ENCODE peak calls at places on chromosomes 6 and 20, in nine cellular contexts. One of them, this sample, is unnamed.

GRCh38 chr6:144585217-144585814 is 300.2 kb downstream of the UTRN start:
- DNase-seq in breast epithelium: no peak
- DNase-seq in body of pancreas: peak; percentile 22
- DNase-seq in suprapubic skin: no peak
- DNase-seq in stomach: no peak
- DNase-seq in esophagus squamous epithelium: no peak
- DNase-seq in Peyer's patch: no peak
- DNase-seq in heart left ventricle: no peak
- DNase-seq in right lobe of liver: no peak
- DNase-seq in this sample: no peak

GRCh38 chr20:16692442-16692841 is 37.4 kb upstream of the SNRPB2 start:
- DNase-seq in body of pancreas: no peak
- DNase-seq in Peyer's patch: no peak
- DNase-seq in esophagus squamous epithelium: no peak
- DNase-seq in breast epithelium: no peak
- DNase-seq in stomach: no peak
- DNase-seq in heart left ventricle: no peak
- DNase-seq in right lobe of liver: no peak
- DNase-seq in suprapubic skin: no peak
- DNase-seq in this sample: no peak

GRCh38 chr6:128631031-128631430 is 110.6 kb upstream of the PTPRK start:
- DNase-seq in Peyer's patch: no peak
- DNase-seq in esophagus squamous epithelium: no peak
- DNase-seq in right lobe of liver: no peak
- DNase-seq in body of pancreas: no peak
- DNase-seq in heart left ventricle: no peak
- DNase-seq in stomach: no peak
- DNase-seq in breast epithelium: no peak
- DNase-seq in suprapubic skin: no peak
- DNase-seq in this sample: no peak

GRCh38 chr20:316316-317068 is 8.9 kb upstream of the SOX12 start:
- DNase-seq in body of pancreas: no peak
- DNase-seq in esophagus squamous epithelium: no peak
- DNase-seq in heart left ventricle: no peak
- DNase-seq in Peyer's patch: no peak
- DNase-seq in suprapubic skin: no peak
- DNase-seq in right lobe of liver: no peak
- DNase-seq in stomach: no peak
- DNase-seq in breast epithelium: no peak
- DNase-seq in this sample: no peak

GRCh38 chr6:158818580-158819212 is 472 bp downstream of the EZR start:
- DNase-seq in suprapubic skin: peak; percentile 84
- DNase-seq in stomach: peak; percentile 74
- DNase-seq in heart left ventricle: peak; percentile 72
- DNase-seq in body of pancreas: peak; percentile 76
- DNase-seq in breast epithelium: peak; percentile 70
- DNase-seq in Peyer's patch: peak; percentile 85
- DNase-seq in esophagus squamous epithelium: no peak
- DNase-seq in right lobe of liver: peak; percentile 78
- DNase-seq in this sample: peak; percentile 87

GRCh38 chr6:32427934-32428474 is 11.7 kb upstream of the HLA-DRA start:
- DNase-seq in body of pancreas: no peak
- DNase-seq in breast epithelium: no peak
- DNase-seq in right lobe of liver: no peak
- DNase-seq in stomach: no peak
- DNase-seq in Peyer's patch: no peak
- DNase-seq in suprapubic skin: no peak
- DNase-seq in esophagus squamous epithelium: no peak
- DNase-seq in heart left ventricle: no peak
- DNase-seq in this sample: no peak

GRCh38 chr6:62746968-62747367 is 460.9 kb upstream of the KHDRBS2 start:
- DNase-seq in right lobe of liver: no peak
- DNase-seq in suprapubic skin: no peak
- DNase-seq in esophagus squamous epithelium: no peak
- DNase-seq in stomach: no peak
- DNase-seq in body of pancreas: no peak
- DNase-seq in breast epithelium: no peak
- DNase-seq in heart left ventricle: no peak
- DNase-seq in Peyer's patch: no peak
- DNase-seq in this sample: no peak

GRCh38 chr6:84422380-84422968 is 195.0 kb upstream of the CEP162 start:
- DNase-seq in esophagus squamous epithelium: no peak
- DNase-seq in heart left ventricle: peak; percentile 46
- DNase-seq in right lobe of liver: peak; percentile 58
- DNase-seq in suprapubic skin: no peak
- DNase-seq in stomach: no peak
- DNase-seq in breast epithelium: no peak
- DNase-seq in body of pancreas: peak; percentile 7
- DNase-seq in Peyer's patch: no peak
- DNase-seq in this sample: no peak

GRCh38 chr6:107434812-107435211 is 24.6 kb downstream of the PDSS2 start:
- DNase-seq in heart left ventricle: no peak
- DNase-seq in Peyer's patch: no peak
- DNase-seq in stomach: no peak
- DNase-seq in breast epithelium: no peak
- DNase-seq in suprapubic skin: no peak
- DNase-seq in body of pancreas: no peak
- DNase-seq in esophagus squamous epithelium: no peak
- DNase-seq in right lobe of liver: no peak
- DNase-seq in this sample: no peak

GRCh38 chr6:154872605-154873004 is 122.5 kb upstream of the TIAM2 start:
- DNase-seq in body of pancreas: no peak
- DNase-seq in Peyer's patch: no peak
- DNase-seq in stomach: no peak
- DNase-seq in right lobe of liver: no peak
- DNase-seq in esophagus squamous epithelium: no peak
- DNase-seq in heart left ventricle: no peak
- DNase-seq in breast epithelium: no peak
- DNase-seq in suprapubic skin: no peak
- DNase-seq in this sample: no peak

GRCh38 chr6:77095936-77096627 is 367.2 kb downstream of the HTR1B start:
- DNase-seq in suprapubic skin: no peak
- DNase-seq in breast epithelium: no peak
- DNase-seq in Peyer's patch: no peak
- DNase-seq in stomach: no peak
- DNase-seq in esophagus squamous epithelium: no peak
- DNase-seq in heart left ventricle: no peak
- DNase-seq in body of pancreas: no peak
- DNase-seq in right lobe of liver: no peak
- DNase-seq in this sample: no peak

GRCh38 chr20:33522256-33522820 is 32.4 kb downstream of the CBFA2T2 start:
- DNase-seq in body of pancreas: no peak
- DNase-seq in esophagus squamous epithelium: no peak
- DNase-seq in right lobe of liver: no peak
- DNase-seq in breast epithelium: no peak
- DNase-seq in stomach: no peak
- DNase-seq in Peyer's patch: no peak
- DNase-seq in suprapubic skin: no peak
- DNase-seq in heart left ventricle: no peak
- DNase-seq in this sample: no peak

GRCh38 chr6:18432619-18433018 is 45.5 kb downstream of the RNF144B start:
- DNase-seq in stomach: no peak
- DNase-seq in suprapubic skin: no peak
- DNase-seq in right lobe of liver: no peak
- DNase-seq in breast epithelium: no peak
- DNase-seq in Peyer's patch: no peak
- DNase-seq in esophagus squamous epithelium: no peak
- DNase-seq in body of pancreas: no peak
- DNase-seq in heart left ventricle: no peak
- DNase-seq in this sample: no peak

GRCh38 chr6:18431581-18431980 is 44.4 kb downstream of the RNF144B start:
- DNase-seq in stomach: no peak
- DNase-seq in esophagus squamous epithelium: no peak
- DNase-seq in body of pancreas: no peak
- DNase-seq in Peyer's patch: no peak
- DNase-seq in right lobe of liver: no peak
- DNase-seq in suprapubic skin: no peak
- DNase-seq in heart left ventricle: no peak
- DNase-seq in breast epithelium: no peak
- DNase-seq in this sample: no peak

GRCh38 chr6:18433059-18433458 is 45.9 kb downstream of the RNF144B start:
- DNase-seq in Peyer's patch: no peak
- DNase-seq in esophagus squamous epithelium: no peak
- DNase-seq in heart left ventricle: no peak
- DNase-seq in right lobe of liver: no peak
- DNase-seq in body of pancreas: no peak
- DNase-seq in breast epithelium: no peak
- DNase-seq in stomach: no peak
- DNase-seq in suprapubic skin: no peak
- DNase-seq in this sample: no peak

GRCh38 chr6:18432180-18432579 is 45.0 kb downstream of the RNF144B start:
- DNase-seq in body of pancreas: no peak
- DNase-seq in breast epithelium: no peak
- DNase-seq in stomach: no peak
- DNase-seq in suprapubic skin: no peak
- DNase-seq in right lobe of liver: no peak
- DNase-seq in heart left ventricle: no peak
- DNase-seq in esophagus squamous epithelium: no peak
- DNase-seq in Peyer's patch: no peak
- DNase-seq in this sample: no peak

DNA sequence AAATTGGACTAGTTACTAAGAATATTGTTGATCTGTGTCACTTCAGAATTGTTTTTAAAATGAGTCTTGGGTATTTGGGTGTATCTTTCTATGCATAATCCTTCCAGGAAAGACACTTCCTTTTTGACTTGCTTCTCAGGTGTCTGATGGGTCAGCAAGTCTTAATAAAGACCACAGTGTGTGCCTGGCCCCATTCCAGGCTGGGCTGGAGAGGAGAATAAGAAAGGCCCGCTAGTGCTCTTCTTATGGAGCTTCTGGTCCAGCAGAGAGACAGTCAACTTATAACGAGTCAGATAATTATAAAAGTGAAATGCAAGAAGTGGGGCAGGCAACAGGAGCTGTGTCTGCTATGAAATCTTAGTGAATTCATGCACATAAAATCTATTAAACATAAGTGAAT is 42.5 kb downstream of the RNF144B start:
- DNase-seq in suprapubic skin: no peak
- DNase-seq in esophagus squamous epithelium: no peak
- DNase-seq in body of pancreas: no peak
- DNase-seq in right lobe of liver: no peak
- DNase-seq in heart left ventricle: no peak
- DNase-seq in breast epithelium: no peak
- DNase-seq in stomach: no peak
- DNase-seq in Peyer's patch: no peak
- DNase-seq in this sample: no peak
- H3K4me1 ChIP-seq in suprapubic skin: peaks cover 4% of the 10 kb centered on the region
- H3K4me1 ChIP-seq in esophagus squamous epithelium: peaks cover 48% of the 10 kb centered on the region
- H3K4me1 ChIP-seq in body of pancreas: peaks cover 10% of the 10 kb centered on the region
- H3K4me1 ChIP-seq in right lobe of liver: peaks cover 14% of the 10 kb centered on the region
- H3K4me1 ChIP-seq in heart left ventricle: peaks cover 17% of the 10 kb centered on the region
- H3K4me1 ChIP-seq in breast epithelium: no peaks in the 10 kb centered on the region
- H3K4me1 ChIP-seq in stomach: peaks cover 6% of the 10 kb centered on the region
- H3K4me1 ChIP-seq in Peyer's patch: no peaks in the 10 kb centered on the region
- H3K4me1 ChIP-seq in this sample: peaks cover 43% of the 10 kb centered on the region

DNA sequence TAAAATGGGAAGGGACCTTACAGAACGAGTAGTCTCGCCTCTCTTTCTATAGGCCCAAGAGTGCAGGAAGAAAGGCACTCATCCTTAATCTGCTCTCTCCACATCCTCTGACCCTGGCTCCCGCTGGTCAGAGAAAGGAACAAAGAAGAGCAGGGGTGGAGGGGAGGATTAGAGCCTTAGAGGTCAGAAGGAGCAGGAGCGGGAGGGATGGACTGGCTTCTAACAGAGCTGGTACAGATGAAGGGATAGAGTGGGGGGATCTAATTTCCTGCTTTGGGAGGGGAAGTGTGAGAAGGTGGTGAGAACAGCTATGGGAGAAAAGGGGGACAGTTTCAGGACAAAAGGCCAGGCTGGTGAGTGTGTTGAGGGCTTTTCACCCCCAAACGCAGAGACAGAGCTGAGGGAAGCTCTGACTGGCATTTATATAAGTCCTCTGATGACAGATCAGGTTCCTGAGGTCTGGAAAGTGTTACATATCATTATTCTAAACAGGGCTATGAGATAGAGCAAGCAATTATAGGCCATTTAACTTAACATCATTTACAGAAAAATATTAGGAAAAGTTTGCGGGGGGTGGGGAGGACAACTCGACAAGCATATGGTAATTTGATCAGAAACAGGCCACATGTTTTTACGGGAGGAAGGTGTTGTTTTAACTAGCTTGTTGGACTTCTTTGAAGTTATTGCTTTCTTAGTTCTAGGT is 111.1 kb downstream of the FOXC1 start:
- DNase-seq in esophagus squamous epithelium: no peak
- DNase-seq in heart left ventricle: no peak
- DNase-seq in stomach: no peak
- DNase-seq in Peyer's patch: no peak
- DNase-seq in suprapubic skin: no peak
- DNase-seq in right lobe of liver: no peak
- DNase-seq in breast epithelium: no peak
- DNase-seq in body of pancreas: no peak
- DNase-seq in this sample: peak; percentile 17
- TF ChIP-seq POLR2A in esophagus squamous epithelium: no peak
- TF ChIP-seq POLR2A in heart left ventricle: no peak
- TF ChIP-seq POLR2A in stomach: no peak
- TF ChIP-seq POLR2A in Peyer's patch: no peak
- TF ChIP-seq POLR2A in suprapubic skin: no peak
- TF ChIP-seq POLR2A in right lobe of liver: no peak
- TF ChIP-seq POLR2A in breast epithelium: no peak
- TF ChIP-seq POLR2A in body of pancreas: no peak
- TF ChIP-seq POLR2A in this sample: no peak

DNA sequence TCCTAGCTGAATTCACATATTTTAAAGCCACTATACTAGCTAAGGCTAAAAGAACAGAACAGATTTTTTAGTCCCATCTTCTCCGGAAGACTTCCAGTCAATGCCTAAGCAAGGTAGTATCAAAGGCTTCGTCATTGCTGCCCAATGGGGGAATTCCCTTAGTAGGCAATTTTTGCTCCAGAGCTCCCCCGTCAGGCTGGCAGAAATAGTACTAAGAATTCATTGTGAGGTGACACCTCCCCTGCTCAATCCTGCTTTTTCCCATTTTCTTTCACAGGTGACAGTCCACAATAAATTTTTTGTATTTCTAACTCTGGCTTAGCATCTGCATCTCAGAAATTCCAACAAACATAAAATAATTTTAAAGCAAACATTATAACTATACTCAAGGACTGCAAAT is 52.8 kb upstream of the SRSF6 start:
- DNase-seq in breast epithelium: no peak
- DNase-seq in body of pancreas: no peak
- DNase-seq in esophagus squamous epithelium: no peak
- DNase-seq in Peyer's patch: no peak
- DNase-seq in right lobe of liver: no peak
- DNase-seq in stomach: no peak
- DNase-seq in heart left ventricle: no peak
- DNase-seq in suprapubic skin: no peak
- DNase-seq in this sample: no peak
- TF ChIP-seq CTCF in breast epithelium: no peak
- TF ChIP-seq CTCF in body of pancreas: no peak
- TF ChIP-seq CTCF in esophagus squamous epithelium: no peak
- TF ChIP-seq CTCF in Peyer's patch: no peak
- TF ChIP-seq CTCF in right lobe of liver: no peak
- TF ChIP-seq CTCF in stomach: no peak
- TF ChIP-seq CTCF in heart left ventricle: no peak
- TF ChIP-seq CTCF in suprapubic skin: no peak
- TF ChIP-seq CTCF in this sample: no peak

GRCh38 chr6:33689879-33690278 is 21.6 kb downstream of the UQCC2 start:
- DNase-seq in heart left ventricle: no peak
- DNase-seq in body of pancreas: no peak
- DNase-seq in stomach: no peak
- DNase-seq in Peyer's patch: no peak
- DNase-seq in suprapubic skin: no peak
- DNase-seq in right lobe of liver: no peak
- DNase-seq in esophagus squamous epithelium: no peak
- DNase-seq in breast epithelium: no peak
- DNase-seq in this sample: no peak
- H3K4me1 ChIP-seq in heart left ventricle: peaks cover 37% of the 10 kb centered on the region
- H3K4me1 ChIP-seq in body of pancreas: no peaks in the 10 kb centered on the region
- H3K4me1 ChIP-seq in stomach: peaks cover 2% of the 10 kb centered on the region
- H3K4me1 ChIP-seq in Peyer's patch: peaks cover 11% of the 10 kb centered on the region
- H3K4me1 ChIP-seq in suprapubic skin: peaks cover 24% of the 10 kb centered on the region
- H3K4me1 ChIP-seq in right lobe of liver: no peaks in the 10 kb centered on the region
- H3K4me1 ChIP-seq in esophagus squamous epithelium: peaks cover 32% of the 10 kb centered on the region
- H3K4me1 ChIP-seq in breast epithelium: no peaks in the 10 kb centered on the region
- H3K4me1 ChIP-seq in this sample: no peaks in the 10 kb centered on the region

GRCh38 chr20:47360489-47361267 is 4.2 kb upstream of the ZMYND8 start:
- DNase-seq in body of pancreas: peak; percentile 86
- DNase-seq in esophagus squamous epithelium: peak; percentile 16
- DNase-seq in Peyer's patch: peak; percentile 78
- DNase-seq in right lobe of liver: peak; percentile 89
- DNase-seq in stomach: peak; percentile 86
- DNase-seq in suprapubic skin: peak; percentile 89
- DNase-seq in breast epithelium: peak; percentile 90
- DNase-seq in heart left ventricle: peak; percentile 96
- DNase-seq in this sample: peak; percentile 96
- TF ChIP-seq POLR2A in body of pancreas: peak; percentile 72
- TF ChIP-seq POLR2A in esophagus squamous epithelium: peak; percentile 60
- TF ChIP-seq POLR2A in Peyer's patch: peak; percentile 2
- TF ChIP-seq POLR2A in right lobe of liver: peak; percentile 56
- TF ChIP-seq POLR2A in stomach: no peak
- TF ChIP-seq POLR2A in suprapubic skin: no peak
- TF ChIP-seq POLR2A in breast epithelium: peak; percentile 59
- TF ChIP-seq POLR2A in heart left ventricle: no peak
- TF ChIP-seq POLR2A in this sample: no peak

This sample was measured in sigmoid colon.